ENCODE peak calls at places on chromosomes 11 and 22, in four cellular contexts. E is adipocyte, Z is ovary, M is iPS DF 6.9. F is an unnamed sample.

GRCh38 chr11:531826-532511 is 3.4 kb downstream of the HRAS start:
- DNase-seq in M (no peak), E (no peak), Z (no peak), F (no peak)

GRCh38 chr11:113045146-113045545 is 83.9 kb downstream of the NCAM1 start:
- DNase-seq in M (no peak), Z (no peak), E (no peak), F (no peak)

GRCh38 chr11:72525466-72525865 is 91.1 kb upstream of the CLPB start:
- DNase-seq in M (no peak), E (no peak), Z (no peak), F (no peak)

GRCh38 chr11:1150095-1150494 is 7.7 kb upstream of the MUC5AC start:
- DNase-seq in M (no peak), Z (peak; percentile 6), E (no peak), F (no peak)

GRCh38 chr11:62725686-62726085 is 1.6 kb downstream of the HNRNPUL2 start:
- DNase-seq in E (peak; percentile 28), M (no peak), Z (no peak), F (no peak)

GRCh38 chr22:29623553-29624169 is 20.2 kb downstream of the NF2 start:
- DNase-seq in E (no peak), Z (no peak), M (no peak), F (no peak)

GRCh38 chr11:97463891-97464290 is 1074.1 kb downstream of the JRKL start:
- DNase-seq in M (no peak), Z (no peak), E (no peak), F (no peak)

GRCh38 chr11:102924851-102925380 is 30.6 kb downstream of the MMP13 start:
- DNase-seq in M (no peak), Z (no peak), E (peak; percentile 31), F (no peak)

GRCh38 chr11:72598901-72599300 is 75.3 kb downstream of the PDE2A start:
- DNase-seq in E (peak; percentile 48), Z (peak; percentile 47), M (no peak), F (no peak)

GRCh38 chr11:27615833-27616232 is 84.4 kb downstream of the BDNF start:
- DNase-seq in E (no peak), M (no peak), Z (no peak), F (no peak)

GRCh38 chr11:33716236-33716635 is 15.6 kb upstream of the C11orf91 start:
- DNase-seq in M (no peak), Z (no peak), E (peak; percentile 50), F (no peak)

GRCh38 chr22:39997939-39998726 is 3.4 kb downstream of the FAM83F start:
- DNase-seq in Z (no peak), E (peak; percentile 12), M (peak; percentile 39), F (no peak)

GRCh38 chr11:92882828-92883611 is 86.4 kb upstream of the MTNR1B start:
- DNase-seq in Z (no peak), M (no peak), E (no peak), F (no peak)

GRCh38 chr11:113664069-113664980 is 41.8 kb downstream of the TMPRSS5 start:
- DNase-seq in E (no peak), M (no peak), Z (no peak), F (no peak)

GRCh38 chr11:27806122-27806521 is 105.9 kb upstream of the BDNF start:
- DNase-seq in E (no peak), Z (no peak), M (no peak), F (no peak)

GRCh38 chr11:118623291-118623655 is 15.9 kb downstream of the PHLDB1 start:
- DNase-seq in Z (no peak), M (no peak), E (peak; percentile 45), F (no peak)

GRCh38 chr11:30107899-30108298 is 91.1 kb upstream of the KCNA4 start:
- DNase-seq in M (no peak), E (peak; percentile 90), Z (no peak), F (no peak)

GRCh38 chr22:49021097-49021925 is 806.4 kb downstream of the BRD1 start:
- DNase-seq in Z (no peak), M (no peak), E (no peak), F (peak; percentile 58)

GRCh38 chr11:29306527-29306926 is 710.3 kb downstream of the KCNA4 start:
- DNase-seq in M (no peak), Z (no peak), E (peak; percentile 76), F (no peak)

GRCh38 chr11:126698576-126698975 is 302.0 kb downstream of the KIRREL3 start:
- DNase-seq in Z (no peak), E (no peak), M (no peak), F (no peak)

GRCh38 chr22:24510694-24511625 is 15.8 kb downstream of the UPB1 start:
- DNase-seq in Z (no peak), M (no peak), E (peak; percentile 73), F (no peak)

GRCh38 chr11:93476796-93477195 is 66.4 kb downstream of the SMCO4 start:
- DNase-seq in M (no peak), Z (no peak), E (peak; percentile 72), F (no peak)

GRCh38 chr11:1508986-1509385 is 22.4 kb upstream of the MOB2 start:
- DNase-seq in Z (no peak), M (no peak), E (no peak), F (no peak)

GRCh38 chr22:42419328-42419881 is 12.8 kb downstream of the NFAM1 start:
- DNase-seq in M (no peak), Z (no peak), E (no peak), F (no peak)

GRCh38 chr11:86182976-86183584 is 61.5 kb upstream of the EED start:
- DNase-seq in Z (no peak), E (no peak), M (no peak), F (no peak)

GRCh38 chr11:72965672-72966071 is 151.5 kb downstream of the ATG16L2 start:
- DNase-seq in Z (no peak), E (no peak), M (no peak), F (no peak)

GRCh38 chr11:121881806-121882205 is 234.2 kb downstream of the BLID start:
- DNase-seq in M (no peak), E (peak; percentile 67), Z (no peak), F (no peak)

GRCh38 chr22:44550666-44551491 is 52.8 kb upstream of the RTL6 start:
- DNase-seq in Z (peak; percentile 85), M (no peak), E (peak; percentile 87), F (peak; percentile 46)

GRCh38 chr11:27174026-27174425 is 133.4 kb downstream of the BBOX1 start:
- DNase-seq in E (no peak), Z (no peak), M (no peak), F (no peak)

GRCh38 chr11:72989727-72990126 is 152.4 kb downstream of the FCHSD2 start:
- DNase-seq in M (no peak), E (peak; percentile 40), Z (no peak), F (no peak)

GRCh38 chr22:37891926-37892325 is 14.2 kb upstream of the MICALL1 start:
- DNase-seq in M (no peak), E (no peak), Z (no peak), F (no peak)

GRCh38 chr11:3849297-3849874 is 6.1 kb upstream of the STIM1 start:
- DNase-seq in M (no peak), Z (no peak), E (peak; percentile 86), F (no peak)

GRCh38 chr11:9922806-9923205 is 258.9 kb downstream of the SWAP70 start:
- DNase-seq in E (no peak), M (peak; percentile 67), Z (no peak), F (no peak)

GRCh38 chr22:20641919-20642579 is 131.9 kb upstream of the SERPIND1 start:
- DNase-seq in E (no peak), Z (no peak), M (no peak), F (no peak)
- H3K4me3 ChIP-seq in E (no peak overlapping the region), Z (no peak overlapping the region), M (no peak overlapping the region), F (no peak overlapping the region)

GRCh38 chr11:66243816-66244215 is 24.6 kb upstream of the RAB1B start:
- DNase-seq in E (no peak), M (no peak), Z (no peak), F (no peak)
- H3K36me3 ChIP-seq in E (peaks cover 28% of the 10 kb centered on the region), M (peaks cover 3% of the 10 kb centered on the region), Z (no peaks in the 10 kb centered on the region), F (peaks cover 51% of the 10 kb centered on the region)

DNA sequence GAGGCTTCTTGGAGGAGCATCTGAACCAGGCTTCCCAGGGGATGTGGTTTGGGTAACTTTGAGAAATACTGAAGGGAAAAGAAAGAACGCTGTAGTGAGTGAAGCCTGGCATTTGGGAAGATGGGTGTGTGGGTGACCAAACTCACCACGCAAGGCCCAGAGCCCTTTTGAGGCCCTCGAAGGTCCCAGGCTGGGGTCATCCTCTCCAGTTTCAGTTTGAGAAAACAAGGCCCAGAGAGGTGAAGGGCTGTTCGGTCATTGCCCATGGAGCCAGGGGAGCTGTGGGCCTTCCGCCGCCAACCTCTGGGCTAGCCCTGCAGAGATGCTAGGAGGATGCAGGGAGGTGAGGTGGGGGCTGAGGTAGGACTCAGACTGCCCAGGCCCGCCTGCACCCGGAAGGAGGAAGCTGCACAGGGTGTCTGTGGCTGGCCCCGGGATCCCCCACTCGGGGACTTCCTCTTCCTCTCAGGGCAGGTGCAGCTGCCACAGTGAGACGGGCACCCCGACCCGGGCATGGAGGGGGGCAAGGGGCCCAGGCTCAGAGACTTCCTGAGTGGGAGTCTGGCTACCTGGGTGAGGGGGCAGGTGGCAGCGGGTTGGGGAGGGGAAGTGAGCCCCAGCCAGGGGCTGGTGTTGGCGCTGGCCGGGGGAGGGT is at the start of gene CCDC88B:
- DNase-seq in M (no peak), E (no peak), Z (no peak), F (no peak)
- H3K4me3 ChIP-seq in M (peak within 1 kb of the TSS; percentile 43), E (no peak within 1 kb of the TSS), Z (no peak within 1 kb of the TSS), F (peak within 1 kb of the TSS; percentile 36)

DNA sequence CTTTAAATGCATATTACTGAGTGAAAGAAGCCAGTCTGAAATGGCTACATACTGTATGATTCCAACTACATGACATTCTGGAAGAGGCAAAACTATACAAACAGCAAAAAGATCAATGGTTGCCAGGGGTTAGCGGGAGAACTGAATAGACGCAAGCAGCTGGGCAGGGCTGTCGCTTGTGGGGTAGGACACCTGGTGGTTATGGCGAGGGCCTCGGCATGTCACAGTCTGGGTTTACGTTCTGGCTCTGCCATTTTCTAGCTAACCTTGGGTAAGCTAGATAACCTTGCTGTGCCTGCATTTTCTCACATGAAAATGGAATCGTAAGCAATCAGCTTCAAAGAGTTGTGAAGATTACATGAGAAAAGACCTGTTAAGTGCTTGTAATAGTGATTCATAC is 55.2 kb upstream of the SYT13 start:
- DNase-seq in E (no peak), Z (no peak), M (no peak), F (no peak)
- H3K36me3 ChIP-seq in E (no peaks in the 10 kb centered on the region), Z (no peaks in the 10 kb centered on the region), M (no peaks in the 10 kb centered on the region), F (no peaks in the 10 kb centered on the region)

GRCh38 chr11:8285796-8286195 is 22.1 kb upstream of the LMO1 start:
- DNase-seq in E (no peak), M (no peak), Z (no peak), F (no peak)

GRCh38 chr11:8285228-8285627 is 21.6 kb upstream of the LMO1 start:
- DNase-seq in E (no peak), Z (no peak), M (no peak), F (no peak)

GRCh38 chr11:8281266-8281665 is 17.6 kb upstream of the LMO1 start:
- DNase-seq in Z (no peak), M (no peak), E (no peak), F (no peak)

GRCh38 chr11:8282621-8283509 is 19.2 kb upstream of the LMO1 start:
- DNase-seq in M (no peak), Z (no peak), E (no peak), F (no peak)

GRCh38 chr11:8283510-8284272 is 20.0 kb upstream of the LMO1 start:
- DNase-seq in Z (no peak), M (no peak), E (no peak), F (no peak)
- H3K4me3 ChIP-seq in Z (no peak overlapping the region), M (peak overlapping the region; percentile 30), E (no peak overlapping the region), F (peak overlapping the region; percentile 29)

F was measured in ascending aorta.